ENCODE peak calls at places on chromosome 21, in nine cellular contexts. One of them, this sample, is unnamed. For H3K36me3, the result is how much of the 10 kb centered on the place peaks cover.

GRCh38 chr21:9839011-9839661 is 682.2 kb upstream of the TPTE start:
- DNase-seq in left ventricle myocardium inferior: peak
- DNase-seq in naive thymus-derived CD4-positive, alpha-beta T cell: no peak
- DNase-seq in PC-3: peak
- DNase-seq in lower lobe of right lung: peak
- DNase-seq in CD8-positive, alpha-beta T cell: no peak
- DNase-seq in Peyer's patch: no peak
- DNase-seq in spleen: peak
- DNase-seq in BE2C: no peak
- DNase-seq in this sample: no peak

GRCh38 chr21:19981938-19982337 is 1016.3 kb upstream of the NCAM2 start:
- DNase-seq in left ventricle myocardium inferior: no peak
- DNase-seq in naive thymus-derived CD4-positive, alpha-beta T cell: no peak
- DNase-seq in Peyer's patch: no peak
- DNase-seq in spleen: no peak
- DNase-seq in PC-3: peak
- DNase-seq in lower lobe of right lung: no peak
- DNase-seq in CD8-positive, alpha-beta T cell: no peak
- DNase-seq in BE2C: no peak
- DNase-seq in this sample: no peak

GRCh38 chr21:28776251-28776650 is 216.4 kb downstream of the LTN1 start:
- DNase-seq in Peyer's patch: no peak
- DNase-seq in left ventricle myocardium inferior: no peak
- DNase-seq in naive thymus-derived CD4-positive, alpha-beta T cell: no peak
- DNase-seq in PC-3: peak
- DNase-seq in spleen: no peak
- DNase-seq in CD8-positive, alpha-beta T cell: no peak
- DNase-seq in lower lobe of right lung: no peak
- DNase-seq in BE2C: no peak
- DNase-seq in this sample: no peak

GRCh38 chr21:28579986-28580550 is 412.6 kb downstream of the LTN1 start:
- DNase-seq in lower lobe of right lung: no peak
- DNase-seq in naive thymus-derived CD4-positive, alpha-beta T cell: no peak
- DNase-seq in spleen: no peak
- DNase-seq in left ventricle myocardium inferior: no peak
- DNase-seq in Peyer's patch: no peak
- DNase-seq in CD8-positive, alpha-beta T cell: no peak
- DNase-seq in BE2C: no peak
- DNase-seq in PC-3: no peak
- DNase-seq in this sample: no peak

GRCh38 chr21:26920055-26920454 is 46.8 kb downstream of the ADAMTS5 start:
- DNase-seq in Peyer's patch: no peak
- DNase-seq in spleen: no peak
- DNase-seq in CD8-positive, alpha-beta T cell: no peak
- DNase-seq in PC-3: no peak
- DNase-seq in left ventricle myocardium inferior: no peak
- DNase-seq in lower lobe of right lung: no peak
- DNase-seq in BE2C: no peak
- DNase-seq in naive thymus-derived CD4-positive, alpha-beta T cell: no peak
- DNase-seq in this sample: no peak

GRCh38 chr21:22575165-22575584 is 1577.0 kb downstream of the NCAM2 start:
- DNase-seq in spleen: no peak
- DNase-seq in left ventricle myocardium inferior: no peak
- DNase-seq in CD8-positive, alpha-beta T cell: no peak
- DNase-seq in lower lobe of right lung: no peak
- DNase-seq in naive thymus-derived CD4-positive, alpha-beta T cell: no peak
- DNase-seq in BE2C: peak
- DNase-seq in Peyer's patch: no peak
- DNase-seq in PC-3: peak
- DNase-seq in this sample: no peak

GRCh38 chr21:34983680-34984086 is 65.4 kb downstream of the RUNX1 start:
- DNase-seq in PC-3: peak
- DNase-seq in BE2C: no peak
- DNase-seq in naive thymus-derived CD4-positive, alpha-beta T cell: no peak
- DNase-seq in Peyer's patch: no peak
- DNase-seq in lower lobe of right lung: no peak
- DNase-seq in CD8-positive, alpha-beta T cell: peak
- DNase-seq in left ventricle myocardium inferior: no peak
- DNase-seq in spleen: no peak
- DNase-seq in this sample: no peak

GRCh38 chr21:21682172-21682571 is 684.0 kb downstream of the NCAM2 start:
- DNase-seq in PC-3: peak
- DNase-seq in spleen: no peak
- DNase-seq in BE2C: no peak
- DNase-seq in CD8-positive, alpha-beta T cell: no peak
- DNase-seq in naive thymus-derived CD4-positive, alpha-beta T cell: no peak
- DNase-seq in lower lobe of right lung: no peak
- DNase-seq in left ventricle myocardium inferior: no peak
- DNase-seq in Peyer's patch: no peak
- DNase-seq in this sample: no peak

GRCh38 chr21:33246963-33247362 is 17.2 kb downstream of the IFNAR2 start:
- DNase-seq in naive thymus-derived CD4-positive, alpha-beta T cell: no peak
- DNase-seq in CD8-positive, alpha-beta T cell: no peak
- DNase-seq in lower lobe of right lung: no peak
- DNase-seq in Peyer's patch: no peak
- DNase-seq in spleen: no peak
- DNase-seq in BE2C: no peak
- DNase-seq in PC-3: no peak
- DNase-seq in left ventricle myocardium inferior: no peak
- DNase-seq in this sample: no peak

GRCh38 chr21:33247596-33247995 is 17.9 kb downstream of the IFNAR2 start:
- DNase-seq in PC-3: no peak
- DNase-seq in BE2C: no peak
- DNase-seq in spleen: no peak
- DNase-seq in Peyer's patch: no peak
- DNase-seq in left ventricle myocardium inferior: no peak
- DNase-seq in naive thymus-derived CD4-positive, alpha-beta T cell: no peak
- DNase-seq in lower lobe of right lung: no peak
- DNase-seq in CD8-positive, alpha-beta T cell: no peak
- DNase-seq in this sample: no peak

GRCh38 chr21:33255404-33255803 is 10.8 kb upstream of the IL10RB start:
- DNase-seq in BE2C: no peak
- DNase-seq in naive thymus-derived CD4-positive, alpha-beta T cell: no peak
- DNase-seq in Peyer's patch: no peak
- DNase-seq in PC-3: no peak
- DNase-seq in spleen: no peak
- DNase-seq in left ventricle myocardium inferior: no peak
- DNase-seq in CD8-positive, alpha-beta T cell: no peak
- DNase-seq in lower lobe of right lung: no peak
- DNase-seq in this sample: no peak

GRCh38 chr21:33254766-33255165 is 11.4 kb upstream of the IL10RB start:
- DNase-seq in lower lobe of right lung: no peak
- DNase-seq in BE2C: no peak
- DNase-seq in left ventricle myocardium inferior: no peak
- DNase-seq in CD8-positive, alpha-beta T cell: no peak
- DNase-seq in spleen: no peak
- DNase-seq in Peyer's patch: no peak
- DNase-seq in PC-3: no peak
- DNase-seq in naive thymus-derived CD4-positive, alpha-beta T cell: no peak
- DNase-seq in this sample: no peak

DNA sequence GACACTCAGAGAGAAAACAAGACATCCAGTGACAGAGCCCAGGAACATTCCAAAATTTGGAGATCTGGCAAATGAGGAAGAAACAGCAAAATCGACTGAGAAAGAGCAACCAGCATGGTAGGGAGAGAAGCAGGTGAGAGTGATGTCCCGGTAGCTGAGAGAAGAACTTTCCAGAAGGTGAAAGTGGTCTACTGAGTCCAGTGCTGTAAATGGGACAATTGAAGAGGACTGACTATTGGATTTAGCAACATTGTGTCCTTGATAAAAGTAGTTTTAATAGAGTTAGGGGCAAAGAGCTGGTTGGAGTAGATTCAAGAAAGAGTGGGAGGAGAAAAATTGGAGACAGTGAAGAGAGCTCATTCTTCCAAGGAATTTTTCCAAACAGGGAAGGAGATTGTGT is 15.0 kb upstream of the IL10RB start:
- DNase-seq in left ventricle myocardium inferior: no peak
- DNase-seq in spleen: no peak
- DNase-seq in naive thymus-derived CD4-positive, alpha-beta T cell: no peak
- DNase-seq in PC-3: no peak
- DNase-seq in BE2C: no peak
- DNase-seq in lower lobe of right lung: no peak
- DNase-seq in CD8-positive, alpha-beta T cell: no peak
- DNase-seq in Peyer's patch: no peak
- DNase-seq in this sample: no peak
- H3K36me3 ChIP-seq in left ventricle myocardium inferior: half or more
- H3K36me3 ChIP-seq in spleen: half or more
- H3K36me3 ChIP-seq in naive thymus-derived CD4-positive, alpha-beta T cell: half or more
- H3K36me3 ChIP-seq in PC-3: under half
- H3K36me3 ChIP-seq in BE2C: under half
- H3K36me3 ChIP-seq in lower lobe of right lung: half or more
- H3K36me3 ChIP-seq in CD8-positive, alpha-beta T cell: half or more
- H3K36me3 ChIP-seq in Peyer's patch: half or more
- H3K36me3 ChIP-seq in this sample: under half

GRCh38 chr21:37338671-37339526 is 27.7 kb upstream of the DYRK1A start:
- DNase-seq in Peyer's patch: no peak
- DNase-seq in naive thymus-derived CD4-positive, alpha-beta T cell: no peak
- DNase-seq in PC-3: peak
- DNase-seq in lower lobe of right lung: no peak
- DNase-seq in CD8-positive, alpha-beta T cell: no peak
- DNase-seq in BE2C: peak
- DNase-seq in left ventricle myocardium inferior: peak
- DNase-seq in spleen: no peak
- DNase-seq in this sample: no peak
- H3K4me3 ChIP-seq in Peyer's patch: no peak
- H3K4me3 ChIP-seq in naive thymus-derived CD4-positive, alpha-beta T cell: no peak
- H3K4me3 ChIP-seq in PC-3: peak
- H3K4me3 ChIP-seq in lower lobe of right lung: no peak
- H3K4me3 ChIP-seq in CD8-positive, alpha-beta T cell: no peak
- H3K4me3 ChIP-seq in BE2C: peak
- H3K4me3 ChIP-seq in left ventricle myocardium inferior: peak
- H3K4me3 ChIP-seq in spleen: no peak
- H3K4me3 ChIP-seq in this sample: no peak

GRCh38 chr21:46220847-46221246 is 7.7 kb downstream of the LSS start:
- DNase-seq in naive thymus-derived CD4-positive, alpha-beta T cell: no peak
- DNase-seq in CD8-positive, alpha-beta T cell: no peak
- DNase-seq in PC-3: no peak
- DNase-seq in Peyer's patch: no peak
- DNase-seq in left ventricle myocardium inferior: no peak
- DNase-seq in BE2C: no peak
- DNase-seq in spleen: peak
- DNase-seq in lower lobe of right lung: no peak
- DNase-seq in this sample: no peak
- H3K36me3 ChIP-seq in naive thymus-derived CD4-positive, alpha-beta T cell: half or more
- H3K36me3 ChIP-seq in CD8-positive, alpha-beta T cell: under half
- H3K36me3 ChIP-seq in PC-3: under half
- H3K36me3 ChIP-seq in Peyer's patch: half or more
- H3K36me3 ChIP-seq in left ventricle myocardium inferior: half or more
- H3K36me3 ChIP-seq in BE2C: under half
- H3K36me3 ChIP-seq in spleen: half or more
- H3K36me3 ChIP-seq in lower lobe of right lung: half or more
- H3K36me3 ChIP-seq in this sample: under half

GRCh38 chr21:14384453-14384852 is 1.5 kb upstream of the HSPA13 start:
- DNase-seq in left ventricle myocardium inferior: no peak
- DNase-seq in PC-3: no peak
- DNase-seq in spleen: no peak
- DNase-seq in BE2C: no peak
- DNase-seq in CD8-positive, alpha-beta T cell: no peak
- DNase-seq in naive thymus-derived CD4-positive, alpha-beta T cell: no peak
- DNase-seq in Peyer's patch: no peak
- DNase-seq in lower lobe of right lung: no peak
- DNase-seq in this sample: no peak
- H3K4me3 ChIP-seq in left ventricle myocardium inferior: peak
- H3K4me3 ChIP-seq in PC-3: no peak
- H3K4me3 ChIP-seq in spleen: peak
- H3K4me3 ChIP-seq in BE2C: no peak
- H3K4me3 ChIP-seq in CD8-positive, alpha-beta T cell: no peak
- H3K4me3 ChIP-seq in naive thymus-derived CD4-positive, alpha-beta T cell: no peak
- H3K4me3 ChIP-seq in Peyer's patch: no peak
- H3K4me3 ChIP-seq in lower lobe of right lung: peak
- H3K4me3 ChIP-seq in this sample: no peak

DNA sequence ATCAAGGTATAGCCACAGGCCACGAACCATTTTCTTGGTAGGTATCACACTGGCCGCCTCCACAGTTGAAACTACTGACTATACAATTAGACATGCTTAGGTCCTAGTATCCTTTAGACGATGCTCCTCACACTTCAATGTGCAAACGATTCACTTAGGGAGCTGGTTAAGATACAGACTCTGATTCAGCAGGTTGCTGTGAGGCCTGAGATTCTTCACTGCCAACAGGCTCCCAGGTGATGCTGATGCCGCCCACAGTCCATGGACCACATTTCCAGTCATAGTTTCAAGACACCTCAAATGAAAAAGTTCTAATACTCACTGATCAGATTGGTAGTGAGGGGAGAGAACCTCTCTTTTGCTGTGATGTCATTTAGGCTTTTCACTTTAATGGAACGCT is 6.8 kb downstream of the ATP5PO start:
- DNase-seq in spleen: no peak
- DNase-seq in Peyer's patch: no peak
- DNase-seq in CD8-positive, alpha-beta T cell: no peak
- DNase-seq in left ventricle myocardium inferior: no peak
- DNase-seq in BE2C: no peak
- DNase-seq in PC-3: no peak
- DNase-seq in naive thymus-derived CD4-positive, alpha-beta T cell: no peak
- DNase-seq in lower lobe of right lung: no peak
- DNase-seq in this sample: no peak
- H3K36me3 ChIP-seq in spleen: half or more
- H3K36me3 ChIP-seq in Peyer's patch: half or more
- H3K36me3 ChIP-seq in CD8-positive, alpha-beta T cell: half or more
- H3K36me3 ChIP-seq in left ventricle myocardium inferior: half or more
- H3K36me3 ChIP-seq in BE2C: half or more
- H3K36me3 ChIP-seq in PC-3: half or more
- H3K36me3 ChIP-seq in naive thymus-derived CD4-positive, alpha-beta T cell: half or more
- H3K36me3 ChIP-seq in lower lobe of right lung: half or more
- H3K36me3 ChIP-seq in this sample: under half

GRCh38 chr21:46268371-46268770 is 17.0 kb downstream of the MCM3AP start:
- DNase-seq in BE2C: no peak
- DNase-seq in naive thymus-derived CD4-positive, alpha-beta T cell: no peak
- DNase-seq in spleen: no peak
- DNase-seq in Peyer's patch: no peak
- DNase-seq in PC-3: no peak
- DNase-seq in lower lobe of right lung: no peak
- DNase-seq in CD8-positive, alpha-beta T cell: no peak
- DNase-seq in left ventricle myocardium inferior: no peak
- DNase-seq in this sample: no peak

GRCh38 chr21:46264690-46265144 is 20.7 kb downstream of the MCM3AP start:
- DNase-seq in left ventricle myocardium inferior: no peak
- DNase-seq in CD8-positive, alpha-beta T cell: no peak
- DNase-seq in spleen: no peak
- DNase-seq in lower lobe of right lung: no peak
- DNase-seq in naive thymus-derived CD4-positive, alpha-beta T cell: no peak
- DNase-seq in Peyer's patch: no peak
- DNase-seq in BE2C: no peak
- DNase-seq in PC-3: no peak
- DNase-seq in this sample: no peak

GRCh38 chr21:46265736-46266525 is 19.5 kb downstream of the MCM3AP start:
- DNase-seq in BE2C: no peak
- DNase-seq in naive thymus-derived CD4-positive, alpha-beta T cell: no peak
- DNase-seq in CD8-positive, alpha-beta T cell: no peak
- DNase-seq in PC-3: no peak
- DNase-seq in lower lobe of right lung: no peak
- DNase-seq in spleen: no peak
- DNase-seq in left ventricle myocardium inferior: no peak
- DNase-seq in Peyer's patch: no peak
- DNase-seq in this sample: no peak

GRCh38 chr21:46269466-46269865 is 15.9 kb downstream of the MCM3AP start:
- DNase-seq in spleen: no peak
- DNase-seq in CD8-positive, alpha-beta T cell: no peak
- DNase-seq in BE2C: no peak
- DNase-seq in naive thymus-derived CD4-positive, alpha-beta T cell: no peak
- DNase-seq in lower lobe of right lung: no peak
- DNase-seq in PC-3: peak
- DNase-seq in left ventricle myocardium inferior: no peak
- DNase-seq in Peyer's patch: no peak
- DNase-seq in this sample: peak

GRCh38 chr21:46266946-46267345 is 18.5 kb downstream of the MCM3AP start:
- DNase-seq in BE2C: no peak
- DNase-seq in Peyer's patch: no peak
- DNase-seq in left ventricle myocardium inferior: no peak
- DNase-seq in CD8-positive, alpha-beta T cell: no peak
- DNase-seq in lower lobe of right lung: no peak
- DNase-seq in PC-3: no peak
- DNase-seq in spleen: no peak
- DNase-seq in naive thymus-derived CD4-positive, alpha-beta T cell: no peak
- DNase-seq in this sample: no peak
- H3K4me3 ChIP-seq in BE2C: no peak
- H3K4me3 ChIP-seq in Peyer's patch: no peak
- H3K4me3 ChIP-seq in left ventricle myocardium inferior: no peak
- H3K4me3 ChIP-seq in CD8-positive, alpha-beta T cell: no peak
- H3K4me3 ChIP-seq in lower lobe of right lung: no peak
- H3K4me3 ChIP-seq in PC-3: no peak
- H3K4me3 ChIP-seq in spleen: no peak
- H3K4me3 ChIP-seq in naive thymus-derived CD4-positive, alpha-beta T cell: no peak
- H3K4me3 ChIP-seq in this sample: no peak